ENCODE peak calls at places on chromosomes 11 and 22, in six cellular contexts. B is lung, C is upper lobe of left lung, Y is glutamatergic neuron, W is H9, R is mesothelial cell of epicardium. N is an unnamed sample.

GRCh38 chr11:45885274-45885920 is at the start of gene MAPK8IP1:
- DNase-seq in W (peak), R (peak), C (peak), B (peak), Y (peak), N (no peak)

GRCh38 chr22:49784630-49784971 is 43.1 kb downstream of the BRD1 start:
- DNase-seq in W (no peak), C (peak), B (no peak), R (no peak), Y (no peak), N (no peak)

GRCh38 chr11:124672531-124673215 is 866 bp downstream of the SIAE start:
- DNase-seq in R (no peak), B (no peak), Y (no peak), C (no peak), W (no peak), N (no peak)

GRCh38 chr11:77111277-77111676 is 8.6 kb downstream of the OMP start:
- DNase-seq in B (no peak), Y (no peak), W (no peak), C (no peak), R (no peak), N (no peak)

GRCh38 chr11:92528051-92528450 is 303.4 kb downstream of the FAT3 start:
- DNase-seq in R (no peak), W (no peak), B (no peak), C (no peak), Y (no peak), N (no peak)

GRCh38 chr11:115548878-115549528 is 44.8 kb upstream of the CADM1 start:
- DNase-seq in Y (no peak), B (no peak), W (peak), R (no peak), C (no peak), N (no peak)

GRCh38 chr11:110176366-110177056 is 83.3 kb downstream of the ZC3H12C start:
- DNase-seq in C (no peak), B (no peak), R (no peak), Y (no peak), W (no peak), N (no peak)

GRCh38 chr22:39234157-39234793 is 10.5 kb downstream of the PDGFB start:
- DNase-seq in W (no peak), Y (no peak), R (no peak), C (no peak), B (no peak), N (no peak)

GRCh38 chr22:29782061-29782845 is 15.1 kb downstream of the UQCR10 start:
- DNase-seq in B (no peak), Y (no peak), C (no peak), W (no peak), R (no peak), N (no peak)

GRCh38 chr11:71563401-71563800 is 2.0 kb upstream of the KRTAP5-10 start:
- DNase-seq in R (no peak), B (no peak), C (no peak), Y (no peak), W (peak), N (no peak)

GRCh38 chr11:13283636-13284035 is 6.0 kb downstream of the BMAL1 start:
- DNase-seq in Y (no peak), R (no peak), C (no peak), W (peak), B (no peak), N (no peak)

GRCh38 chr11:104291646-104292045 is 127.7 kb upstream of the PDGFD start:
- DNase-seq in W (no peak), B (no peak), C (no peak), R (no peak), Y (no peak), N (no peak)

GRCh38 chr11:36057372-36058045 is 113.6 kb downstream of the LDLRAD3 start:
- DNase-seq in Y (no peak), B (no peak), R (no peak), C (no peak), W (no peak), N (no peak)

GRCh38 chr11:102438311-102439062 is 14.1 kb downstream of the TMEM123 start:
- DNase-seq in W (no peak), B (no peak), C (peak), Y (peak), R (no peak), N (no peak)

GRCh38 chr22:35140879-35141745 is 75.2 kb downstream of the ISX start:
- DNase-seq in W (peak), C (peak), R (no peak), B (no peak), Y (no peak), N (no peak)

GRCh38 chr11:33437529-33437928 is 180.3 kb downstream of the HIPK3 start:
- DNase-seq in Y (no peak), C (no peak), R (no peak), B (no peak), W (no peak), N (no peak)

GRCh38 chr11:73797457-73797856 is 9.8 kb downstream of the MRPL48 start:
- DNase-seq in R (no peak), W (no peak), Y (no peak), B (no peak), C (no peak), N (no peak)

GRCh38 chr11:125071408-125071807 is 8.3 kb downstream of the SLC37A2 start:
- DNase-seq in R (no peak), C (no peak), Y (no peak), W (peak), B (no peak), N (no peak)

GRCh38 chr22:50308597-50308935 is 1.1 kb upstream of the PLXNB2 start:
- DNase-seq in W (peak), R (no peak), Y (peak), C (peak), B (peak), N (no peak)

GRCh38 chr11:60756307-60757032 is at the start of gene MS4A15:
- DNase-seq in R (no peak), C (no peak), Y (no peak), W (peak), B (no peak), N (no peak)

GRCh38 chr11:5303643-5304042 is 1.9 kb upstream of the OR51B4 start:
- DNase-seq in B (no peak), R (no peak), W (no peak), Y (no peak), C (no peak), N (no peak)
- TF ChIP-seq CTCF in B (no peak), R (no peak), W (no peak), Y (no peak), C (no peak), N (no peak)

DNA sequence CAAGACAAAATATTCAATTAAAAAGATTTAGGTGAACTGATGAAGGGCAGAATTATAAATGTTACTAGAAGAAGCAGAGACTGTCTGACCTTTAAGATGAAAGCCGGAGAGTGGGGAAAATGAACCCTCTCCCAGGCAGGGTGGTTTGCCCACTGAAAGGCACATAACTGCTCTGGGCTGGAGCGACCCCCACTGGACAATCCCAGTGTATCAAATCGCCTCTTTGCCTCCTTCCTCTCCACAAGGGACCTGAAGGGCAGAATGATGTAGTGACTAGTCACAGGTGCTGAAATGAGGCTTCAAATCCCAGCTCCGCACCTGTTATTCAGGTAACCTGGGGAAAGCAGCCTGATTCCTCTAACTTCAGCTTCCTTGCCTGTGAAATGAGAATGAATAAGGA is 69.0 kb downstream of the EFCAB6 start:
- DNase-seq in B (no peak), W (peak), Y (peak), R (no peak), C (no peak), N (no peak)
- TF ChIP-seq CTCF in B (no peak), W (peak), Y (no peak), R (no peak), C (no peak), N (peak)

DNA sequence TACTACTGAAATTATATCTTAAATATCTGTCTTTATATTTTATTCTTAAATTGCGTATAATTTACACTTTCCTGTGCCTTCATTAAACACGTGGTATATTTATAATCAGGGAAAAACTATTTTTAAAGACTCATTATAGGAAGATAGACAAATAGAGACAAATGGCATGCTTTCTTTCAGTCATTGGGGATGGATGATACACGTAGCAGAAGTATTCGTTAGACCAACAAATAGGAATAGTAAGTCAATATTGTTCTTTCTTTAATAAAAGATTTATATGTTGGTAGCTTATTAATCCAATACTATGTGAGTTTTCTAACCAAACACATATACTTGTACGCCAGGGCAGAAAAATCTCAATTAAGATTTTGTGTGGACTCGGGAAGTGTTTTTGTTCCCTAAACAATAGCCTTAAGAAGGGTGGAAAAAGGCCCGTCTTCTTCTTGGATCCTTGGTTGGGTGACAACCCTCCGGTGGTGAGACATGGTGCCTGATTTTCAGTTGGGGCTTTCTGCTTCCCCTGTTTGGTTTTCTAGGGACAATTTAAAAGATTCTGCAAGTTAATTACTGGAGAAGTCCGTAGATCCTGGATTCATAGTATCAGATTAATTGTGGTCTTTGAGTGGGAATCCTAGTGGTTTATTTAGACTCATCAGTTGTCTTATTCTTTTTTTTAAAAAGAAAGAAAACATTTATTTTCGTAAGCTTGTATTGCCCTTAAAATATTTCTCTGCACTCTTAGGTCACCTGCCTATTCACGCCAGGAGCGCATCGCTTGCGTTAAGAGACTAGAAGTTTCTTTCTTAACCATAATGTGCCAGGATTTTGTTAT is 83.5 kb upstream of the WNT7B start:
- DNase-seq in B (no peak), Y (no peak), C (no peak), W (no peak), R (no peak), N (no peak)
- TF ChIP-seq CTCF in B (no peak), Y (no peak), C (no peak), W (no peak), R (no peak), N (no peak)

GRCh38 chr22:33083212-33083611 is 25.0 kb upstream of the SYN3 start:
- DNase-seq in R (no peak), W (no peak), B (no peak), Y (no peak), C (no peak), N (no peak)
- TF ChIP-seq CTCF in R (no peak), W (peak), B (no peak), Y (no peak), C (no peak), N (peak)

GRCh38 chr11:62593434-62594044 is 2.2 kb upstream of the TUT1 start:
- DNase-seq in B (peak), R (no peak), C (no peak), Y (peak), W (peak), N (no peak)
- TF ChIP-seq CTCF in B (peak), R (no peak), C (peak), Y (peak), W (peak), N (peak)

N was measured in type B pancreatic cell.